ENCODE peak calls at places on chromosomes 11 and 22, in five cellular contexts. One of them, this sample, is unnamed.

GRCh38 chr22:38614331-38615122 is 41.7 kb downstream of the FAM227A start:
- DNase-seq in dermis blood vessel endothelial cell: no peak
- DNase-seq in HT1080: no peak
- DNase-seq in activated CD4-positive, alpha-beta T cell treated with anti-CD3 and anti-CD28 coated beads, Interleukin-2, amount 50 U/mL, for 48 hours: no peak
- DNase-seq in stimulated activated CD8-positive, alpha-beta memory T cell treated with anti-CD3 and anti-CD28 coated beads, Interleukin-15, amount 100 ng/mL, for 24 hours: no peak
- DNase-seq in this sample: no peak

GRCh38 chr22:36258750-36259619 is 6.1 kb downstream of the APOL1 start:
- DNase-seq in dermis blood vessel endothelial cell: peak
- DNase-seq in HT1080: no peak
- DNase-seq in activated CD4-positive, alpha-beta T cell treated with anti-CD3 and anti-CD28 coated beads, Interleukin-2, amount 50 U/mL, for 48 hours: peak
- DNase-seq in stimulated activated CD8-positive, alpha-beta memory T cell treated with anti-CD3 and anti-CD28 coated beads, Interleukin-15, amount 100 ng/mL, for 24 hours: no peak
- DNase-seq in this sample: peak

GRCh38 chr11:42249401-42249800 is 789.9 kb upstream of the LRRC4C start:
- DNase-seq in dermis blood vessel endothelial cell: no peak
- DNase-seq in HT1080: no peak
- DNase-seq in activated CD4-positive, alpha-beta T cell treated with anti-CD3 and anti-CD28 coated beads, Interleukin-2, amount 50 U/mL, for 48 hours: no peak
- DNase-seq in stimulated activated CD8-positive, alpha-beta memory T cell treated with anti-CD3 and anti-CD28 coated beads, Interleukin-15, amount 100 ng/mL, for 24 hours: no peak
- DNase-seq in this sample: no peak

GRCh38 chr11:129620705-129621104 is 194.9 kb upstream of the TMEM45B start:
- DNase-seq in dermis blood vessel endothelial cell: no peak
- DNase-seq in HT1080: peak
- DNase-seq in activated CD4-positive, alpha-beta T cell treated with anti-CD3 and anti-CD28 coated beads, Interleukin-2, amount 50 U/mL, for 48 hours: no peak
- DNase-seq in stimulated activated CD8-positive, alpha-beta memory T cell treated with anti-CD3 and anti-CD28 coated beads, Interleukin-15, amount 100 ng/mL, for 24 hours: no peak
- DNase-seq in this sample: no peak

GRCh38 chr11:107844041-107844440 is 14.5 kb downstream of the SLC35F2 start:
- DNase-seq in dermis blood vessel endothelial cell: peak
- DNase-seq in HT1080: peak
- DNase-seq in activated CD4-positive, alpha-beta T cell treated with anti-CD3 and anti-CD28 coated beads, Interleukin-2, amount 50 U/mL, for 48 hours: no peak
- DNase-seq in stimulated activated CD8-positive, alpha-beta memory T cell treated with anti-CD3 and anti-CD28 coated beads, Interleukin-15, amount 100 ng/mL, for 24 hours: no peak
- DNase-seq in this sample: no peak

GRCh38 chr22:44520695-44521094 is 22.7 kb upstream of the RTL6 start:
- DNase-seq in dermis blood vessel endothelial cell: no peak
- DNase-seq in HT1080: no peak
- DNase-seq in activated CD4-positive, alpha-beta T cell treated with anti-CD3 and anti-CD28 coated beads, Interleukin-2, amount 50 U/mL, for 48 hours: no peak
- DNase-seq in stimulated activated CD8-positive, alpha-beta memory T cell treated with anti-CD3 and anti-CD28 coated beads, Interleukin-15, amount 100 ng/mL, for 24 hours: no peak
- DNase-seq in this sample: no peak

GRCh38 chr22:30649430-30650007 is 13.9 kb downstream of the SLC35E4 start:
- DNase-seq in dermis blood vessel endothelial cell: peak
- DNase-seq in HT1080: peak
- DNase-seq in activated CD4-positive, alpha-beta T cell treated with anti-CD3 and anti-CD28 coated beads, Interleukin-2, amount 50 U/mL, for 48 hours: peak
- DNase-seq in stimulated activated CD8-positive, alpha-beta memory T cell treated with anti-CD3 and anti-CD28 coated beads, Interleukin-15, amount 100 ng/mL, for 24 hours: peak
- DNase-seq in this sample: peak

GRCh38 chr22:17013396-17014100 is 5.5 kb upstream of the GAB4 start:
- DNase-seq in dermis blood vessel endothelial cell: no peak
- DNase-seq in HT1080: no peak
- DNase-seq in activated CD4-positive, alpha-beta T cell treated with anti-CD3 and anti-CD28 coated beads, Interleukin-2, amount 50 U/mL, for 48 hours: no peak
- DNase-seq in stimulated activated CD8-positive, alpha-beta memory T cell treated with anti-CD3 and anti-CD28 coated beads, Interleukin-15, amount 100 ng/mL, for 24 hours: no peak
- DNase-seq in this sample: no peak

GRCh38 chr22:40635940-40636379 is 559 bp downstream of the MRTFA start:
- DNase-seq in dermis blood vessel endothelial cell: peak
- DNase-seq in HT1080: no peak
- DNase-seq in activated CD4-positive, alpha-beta T cell treated with anti-CD3 and anti-CD28 coated beads, Interleukin-2, amount 50 U/mL, for 48 hours: peak
- DNase-seq in stimulated activated CD8-positive, alpha-beta memory T cell treated with anti-CD3 and anti-CD28 coated beads, Interleukin-15, amount 100 ng/mL, for 24 hours: no peak
- DNase-seq in this sample: peak

GRCh38 chr11:78199015-78199652 is 10.4 kb downstream of the USP35 start:
- DNase-seq in dermis blood vessel endothelial cell: no peak
- DNase-seq in HT1080: no peak
- DNase-seq in activated CD4-positive, alpha-beta T cell treated with anti-CD3 and anti-CD28 coated beads, Interleukin-2, amount 50 U/mL, for 48 hours: no peak
- DNase-seq in stimulated activated CD8-positive, alpha-beta memory T cell treated with anti-CD3 and anti-CD28 coated beads, Interleukin-15, amount 100 ng/mL, for 24 hours: no peak
- DNase-seq in this sample: no peak

GRCh38 chr11:64742940-64743590 is 877 bp downstream of the RASGRP2 start:
- DNase-seq in dermis blood vessel endothelial cell: peak
- DNase-seq in HT1080: no peak
- DNase-seq in activated CD4-positive, alpha-beta T cell treated with anti-CD3 and anti-CD28 coated beads, Interleukin-2, amount 50 U/mL, for 48 hours: peak
- DNase-seq in stimulated activated CD8-positive, alpha-beta memory T cell treated with anti-CD3 and anti-CD28 coated beads, Interleukin-15, amount 100 ng/mL, for 24 hours: peak
- DNase-seq in this sample: no peak

GRCh38 chr22:19018256-19018655 is 82.2 kb upstream of the PRODH start:
- DNase-seq in dermis blood vessel endothelial cell: no peak
- DNase-seq in HT1080: no peak
- DNase-seq in activated CD4-positive, alpha-beta T cell treated with anti-CD3 and anti-CD28 coated beads, Interleukin-2, amount 50 U/mL, for 48 hours: no peak
- DNase-seq in stimulated activated CD8-positive, alpha-beta memory T cell treated with anti-CD3 and anti-CD28 coated beads, Interleukin-15, amount 100 ng/mL, for 24 hours: no peak
- DNase-seq in this sample: no peak

GRCh38 chr22:21755855-21756284 is 20.3 kb upstream of the YPEL1 start:
- DNase-seq in dermis blood vessel endothelial cell: peak
- DNase-seq in HT1080: peak
- DNase-seq in activated CD4-positive, alpha-beta T cell treated with anti-CD3 and anti-CD28 coated beads, Interleukin-2, amount 50 U/mL, for 48 hours: peak
- DNase-seq in stimulated activated CD8-positive, alpha-beta memory T cell treated with anti-CD3 and anti-CD28 coated beads, Interleukin-15, amount 100 ng/mL, for 24 hours: no peak
- DNase-seq in this sample: peak

GRCh38 chr11:66723693-66724092 is 5.3 kb downstream of the SPTBN2 start:
- DNase-seq in dermis blood vessel endothelial cell: no peak
- DNase-seq in HT1080: peak
- DNase-seq in activated CD4-positive, alpha-beta T cell treated with anti-CD3 and anti-CD28 coated beads, Interleukin-2, amount 50 U/mL, for 48 hours: no peak
- DNase-seq in stimulated activated CD8-positive, alpha-beta memory T cell treated with anti-CD3 and anti-CD28 coated beads, Interleukin-15, amount 100 ng/mL, for 24 hours: no peak
- DNase-seq in this sample: no peak

GRCh38 chr11:115287266-115287665 is 216.9 kb downstream of the CADM1 start:
- DNase-seq in dermis blood vessel endothelial cell: no peak
- DNase-seq in HT1080: no peak
- DNase-seq in activated CD4-positive, alpha-beta T cell treated with anti-CD3 and anti-CD28 coated beads, Interleukin-2, amount 50 U/mL, for 48 hours: no peak
- DNase-seq in stimulated activated CD8-positive, alpha-beta memory T cell treated with anti-CD3 and anti-CD28 coated beads, Interleukin-15, amount 100 ng/mL, for 24 hours: no peak
- DNase-seq in this sample: no peak

GRCh38 chr11:17263803-17264202 is 12.7 kb upstream of the NUCB2 start:
- DNase-seq in dermis blood vessel endothelial cell: peak
- DNase-seq in HT1080: peak
- DNase-seq in activated CD4-positive, alpha-beta T cell treated with anti-CD3 and anti-CD28 coated beads, Interleukin-2, amount 50 U/mL, for 48 hours: no peak
- DNase-seq in stimulated activated CD8-positive, alpha-beta memory T cell treated with anti-CD3 and anti-CD28 coated beads, Interleukin-15, amount 100 ng/mL, for 24 hours: no peak
- DNase-seq in this sample: no peak

GRCh38 chr22:30351226-30351625 is 5.5 kb downstream of the SF3A1 start:
- DNase-seq in dermis blood vessel endothelial cell: no peak
- DNase-seq in HT1080: no peak
- DNase-seq in activated CD4-positive, alpha-beta T cell treated with anti-CD3 and anti-CD28 coated beads, Interleukin-2, amount 50 U/mL, for 48 hours: no peak
- DNase-seq in stimulated activated CD8-positive, alpha-beta memory T cell treated with anti-CD3 and anti-CD28 coated beads, Interleukin-15, amount 100 ng/mL, for 24 hours: no peak
- DNase-seq in this sample: no peak

GRCh38 chr11:84241374-84242131 is 955.4 kb upstream of the CCDC90B start:
- DNase-seq in dermis blood vessel endothelial cell: no peak
- DNase-seq in HT1080: no peak
- DNase-seq in activated CD4-positive, alpha-beta T cell treated with anti-CD3 and anti-CD28 coated beads, Interleukin-2, amount 50 U/mL, for 48 hours: no peak
- DNase-seq in stimulated activated CD8-positive, alpha-beta memory T cell treated with anti-CD3 and anti-CD28 coated beads, Interleukin-15, amount 100 ng/mL, for 24 hours: no peak
- DNase-seq in this sample: no peak

GRCh38 chr22:32325416-32325801 is 32.3 kb upstream of the RFPL3 start:
- DNase-seq in dermis blood vessel endothelial cell: peak
- DNase-seq in HT1080: no peak
- DNase-seq in activated CD4-positive, alpha-beta T cell treated with anti-CD3 and anti-CD28 coated beads, Interleukin-2, amount 50 U/mL, for 48 hours: no peak
- DNase-seq in stimulated activated CD8-positive, alpha-beta memory T cell treated with anti-CD3 and anti-CD28 coated beads, Interleukin-15, amount 100 ng/mL, for 24 hours: no peak
- DNase-seq in this sample: peak

GRCh38 chr22:30816413-30816812 is 121.7 kb downstream of the OSBP2 start:
- DNase-seq in dermis blood vessel endothelial cell: no peak
- DNase-seq in HT1080: no peak
- DNase-seq in activated CD4-positive, alpha-beta T cell treated with anti-CD3 and anti-CD28 coated beads, Interleukin-2, amount 50 U/mL, for 48 hours: no peak
- DNase-seq in stimulated activated CD8-positive, alpha-beta memory T cell treated with anti-CD3 and anti-CD28 coated beads, Interleukin-15, amount 100 ng/mL, for 24 hours: no peak
- DNase-seq in this sample: no peak

GRCh38 chr22:32804036-32804435 is 2.5 kb downstream of the TIMP3 start:
- DNase-seq in dermis blood vessel endothelial cell: no peak
- DNase-seq in HT1080: no peak
- DNase-seq in activated CD4-positive, alpha-beta T cell treated with anti-CD3 and anti-CD28 coated beads, Interleukin-2, amount 50 U/mL, for 48 hours: no peak
- DNase-seq in stimulated activated CD8-positive, alpha-beta memory T cell treated with anti-CD3 and anti-CD28 coated beads, Interleukin-15, amount 100 ng/mL, for 24 hours: no peak
- DNase-seq in this sample: peak

GRCh38 chr11:20158597-20159257 is 1.5 kb downstream of the DBX1 start:
- DNase-seq in dermis blood vessel endothelial cell: peak
- DNase-seq in HT1080: peak
- DNase-seq in activated CD4-positive, alpha-beta T cell treated with anti-CD3 and anti-CD28 coated beads, Interleukin-2, amount 50 U/mL, for 48 hours: peak
- DNase-seq in stimulated activated CD8-positive, alpha-beta memory T cell treated with anti-CD3 and anti-CD28 coated beads, Interleukin-15, amount 100 ng/mL, for 24 hours: no peak
- DNase-seq in this sample: peak

GRCh38 chr11:100561325-100561724 is 125.8 kb upstream of the ARHGAP42 start:
- DNase-seq in dermis blood vessel endothelial cell: no peak
- DNase-seq in HT1080: no peak
- DNase-seq in activated CD4-positive, alpha-beta T cell treated with anti-CD3 and anti-CD28 coated beads, Interleukin-2, amount 50 U/mL, for 48 hours: no peak
- DNase-seq in stimulated activated CD8-positive, alpha-beta memory T cell treated with anti-CD3 and anti-CD28 coated beads, Interleukin-15, amount 100 ng/mL, for 24 hours: no peak
- DNase-seq in this sample: no peak

GRCh38 chr22:27842994-27843431 is 41.5 kb upstream of the MN1 start:
- DNase-seq in dermis blood vessel endothelial cell: no peak
- DNase-seq in HT1080: no peak
- DNase-seq in activated CD4-positive, alpha-beta T cell treated with anti-CD3 and anti-CD28 coated beads, Interleukin-2, amount 50 U/mL, for 48 hours: no peak
- DNase-seq in stimulated activated CD8-positive, alpha-beta memory T cell treated with anti-CD3 and anti-CD28 coated beads, Interleukin-15, amount 100 ng/mL, for 24 hours: no peak
- DNase-seq in this sample: no peak

GRCh38 chr22:39522567-39523300 is 2.4 kb downstream of the ATF4 start:
- DNase-seq in dermis blood vessel endothelial cell: peak
- DNase-seq in HT1080: peak
- DNase-seq in activated CD4-positive, alpha-beta T cell treated with anti-CD3 and anti-CD28 coated beads, Interleukin-2, amount 50 U/mL, for 48 hours: peak
- DNase-seq in stimulated activated CD8-positive, alpha-beta memory T cell treated with anti-CD3 and anti-CD28 coated beads, Interleukin-15, amount 100 ng/mL, for 24 hours: no peak
- DNase-seq in this sample: peak

GRCh38 chr11:66371627-66372415 is at the start of gene SLC29A2:
- DNase-seq in dermis blood vessel endothelial cell: no peak
- DNase-seq in HT1080: no peak
- DNase-seq in activated CD4-positive, alpha-beta T cell treated with anti-CD3 and anti-CD28 coated beads, Interleukin-2, amount 50 U/mL, for 48 hours: peak
- DNase-seq in stimulated activated CD8-positive, alpha-beta memory T cell treated with anti-CD3 and anti-CD28 coated beads, Interleukin-15, amount 100 ng/mL, for 24 hours: peak
- DNase-seq in this sample: no peak

GRCh38 chr11:2920343-2920742 is 8.9 kb downstream of the PHLDA2 start:
- DNase-seq in dermis blood vessel endothelial cell: no peak
- DNase-seq in HT1080: no peak
- DNase-seq in activated CD4-positive, alpha-beta T cell treated with anti-CD3 and anti-CD28 coated beads, Interleukin-2, amount 50 U/mL, for 48 hours: no peak
- DNase-seq in stimulated activated CD8-positive, alpha-beta memory T cell treated with anti-CD3 and anti-CD28 coated beads, Interleukin-15, amount 100 ng/mL, for 24 hours: no peak
- DNase-seq in this sample: no peak

GRCh38 chr11:93648168-93648567 is 13.3 kb upstream of the CEP295 start:
- DNase-seq in dermis blood vessel endothelial cell: peak
- DNase-seq in HT1080: peak
- DNase-seq in activated CD4-positive, alpha-beta T cell treated with anti-CD3 and anti-CD28 coated beads, Interleukin-2, amount 50 U/mL, for 48 hours: no peak
- DNase-seq in stimulated activated CD8-positive, alpha-beta memory T cell treated with anti-CD3 and anti-CD28 coated beads, Interleukin-15, amount 100 ng/mL, for 24 hours: no peak
- DNase-seq in this sample: peak

GRCh38 chr11:120547301-120547700 is 35.8 kb downstream of the GRIK4 start:
- DNase-seq in dermis blood vessel endothelial cell: no peak
- DNase-seq in HT1080: no peak
- DNase-seq in activated CD4-positive, alpha-beta T cell treated with anti-CD3 and anti-CD28 coated beads, Interleukin-2, amount 50 U/mL, for 48 hours: no peak
- DNase-seq in stimulated activated CD8-positive, alpha-beta memory T cell treated with anti-CD3 and anti-CD28 coated beads, Interleukin-15, amount 100 ng/mL, for 24 hours: no peak
- DNase-seq in this sample: no peak

GRCh38 chr22:23240639-23241389 is 60.5 kb downstream of the BCR start:
- DNase-seq in dermis blood vessel endothelial cell: peak
- DNase-seq in HT1080: peak
- DNase-seq in activated CD4-positive, alpha-beta T cell treated with anti-CD3 and anti-CD28 coated beads, Interleukin-2, amount 50 U/mL, for 48 hours: peak
- DNase-seq in stimulated activated CD8-positive, alpha-beta memory T cell treated with anti-CD3 and anti-CD28 coated beads, Interleukin-15, amount 100 ng/mL, for 24 hours: no peak
- DNase-seq in this sample: peak

GRCh38 chr11:7906481-7906880 is 24.6 kb downstream of the OR10A6 start:
- DNase-seq in dermis blood vessel endothelial cell: no peak
- DNase-seq in HT1080: no peak
- DNase-seq in activated CD4-positive, alpha-beta T cell treated with anti-CD3 and anti-CD28 coated beads, Interleukin-2, amount 50 U/mL, for 48 hours: no peak
- DNase-seq in stimulated activated CD8-positive, alpha-beta memory T cell treated with anti-CD3 and anti-CD28 coated beads, Interleukin-15, amount 100 ng/mL, for 24 hours: no peak
- DNase-seq in this sample: no peak

GRCh38 chr11:46696212-46696558 is 4.2 kb downstream of the ARHGAP1 start:
- DNase-seq in dermis blood vessel endothelial cell: no peak
- DNase-seq in HT1080: no peak
- DNase-seq in activated CD4-positive, alpha-beta T cell treated with anti-CD3 and anti-CD28 coated beads, Interleukin-2, amount 50 U/mL, for 48 hours: no peak
- DNase-seq in stimulated activated CD8-positive, alpha-beta memory T cell treated with anti-CD3 and anti-CD28 coated beads, Interleukin-15, amount 100 ng/mL, for 24 hours: no peak
- DNase-seq in this sample: no peak

GRCh38 chr22:31085493-31085824 is 4.3 kb downstream of the SMTN start:
- DNase-seq in dermis blood vessel endothelial cell: no peak
- DNase-seq in HT1080: no peak
- DNase-seq in activated CD4-positive, alpha-beta T cell treated with anti-CD3 and anti-CD28 coated beads, Interleukin-2, amount 50 U/mL, for 48 hours: no peak
- DNase-seq in stimulated activated CD8-positive, alpha-beta memory T cell treated with anti-CD3 and anti-CD28 coated beads, Interleukin-15, amount 100 ng/mL, for 24 hours: no peak
- DNase-seq in this sample: peak

GRCh38 chr22:27798526-27799333 is 2.8 kb downstream of the MN1 start:
- DNase-seq in dermis blood vessel endothelial cell: peak
- DNase-seq in HT1080: no peak
- DNase-seq in activated CD4-positive, alpha-beta T cell treated with anti-CD3 and anti-CD28 coated beads, Interleukin-2, amount 50 U/mL, for 48 hours: no peak
- DNase-seq in stimulated activated CD8-positive, alpha-beta memory T cell treated with anti-CD3 and anti-CD28 coated beads, Interleukin-15, amount 100 ng/mL, for 24 hours: no peak
- DNase-seq in this sample: peak

GRCh38 chr11:65778901-65779668 is 1.7 kb downstream of the AP5B1 start:
- DNase-seq in dermis blood vessel endothelial cell: no peak
- DNase-seq in HT1080: no peak
- DNase-seq in activated CD4-positive, alpha-beta T cell treated with anti-CD3 and anti-CD28 coated beads, Interleukin-2, amount 50 U/mL, for 48 hours: peak
- DNase-seq in stimulated activated CD8-positive, alpha-beta memory T cell treated with anti-CD3 and anti-CD28 coated beads, Interleukin-15, amount 100 ng/mL, for 24 hours: no peak
- DNase-seq in this sample: no peak

GRCh38 chr11:12287009-12287373 is 90.4 kb upstream of the PARVA start:
- DNase-seq in dermis blood vessel endothelial cell: peak
- DNase-seq in HT1080: peak
- DNase-seq in activated CD4-positive, alpha-beta T cell treated with anti-CD3 and anti-CD28 coated beads, Interleukin-2, amount 50 U/mL, for 48 hours: no peak
- DNase-seq in stimulated activated CD8-positive, alpha-beta memory T cell treated with anti-CD3 and anti-CD28 coated beads, Interleukin-15, amount 100 ng/mL, for 24 hours: no peak
- DNase-seq in this sample: peak

This sample was measured in lung microvascular endothelial cell.